ENCODE peak calls at places on chromosomes 16 and 17, in nine cellular contexts. I is mammary epithelial cell; Z is neural progenitor cell; T is foreskin fibroblast; J is fibroblast of lung; U is CD8-positive, alpha-beta T cell; R is GM12865; M is suprapubic skin; S is kidney. X is an unnamed sample.

GRCh38 chr16:53664724-53665345 is 38.8 kb downstream of the RPGRIP1L start:
- DNase-seq in S (no peak), R (peak), T (peak), Z (no peak), I (no peak), M (no peak), J (peak), U (no peak), X (no peak)

GRCh38 chr16:65005696-65006095 is 116.2 kb downstream of the CDH11 start:
- DNase-seq in R (no peak), J (no peak), I (no peak), U (no peak), S (no peak), Z (no peak), M (no peak), T (peak), X (no peak)

GRCh38 chr16:50267651-50268050 is 1.3 kb downstream of the ADCY7 start:
- DNase-seq in J (no peak), Z (no peak), T (no peak), R (no peak), S (peak), M (no peak), I (no peak), U (no peak), X (no peak)

GRCh38 chr17:2855063-2855600 is 58.9 kb downstream of the RAP1GAP2 start:
- DNase-seq in J (no peak), T (peak), Z (no peak), I (peak), U (no peak), R (no peak), M (no peak), S (no peak), X (no peak)

GRCh38 chr17:14311979-14312378 is 11.1 kb downstream of the HS3ST3B1 start:
- DNase-seq in R (no peak), J (no peak), M (no peak), U (no peak), I (no peak), S (no peak), T (no peak), Z (no peak), X (no peak)

GRCh38 chr17:68840073-68840472 is 115.1 kb downstream of the ABCA8 start:
- DNase-seq in M (no peak), Z (no peak), J (peak), T (peak), R (no peak), I (no peak), U (no peak), S (no peak), X (no peak)

GRCh38 chr16:70590722-70591438 is 55.5 kb upstream of the IL34 start:
- DNase-seq in U (no peak), M (no peak), I (no peak), J (no peak), T (no peak), R (no peak), S (peak), Z (no peak), X (no peak)

GRCh38 chr17:82444284-82444893 is 6.2 kb downstream of the CYBC1 start:
- DNase-seq in U (no peak), M (no peak), I (no peak), S (peak), T (no peak), R (no peak), J (no peak), Z (no peak), X (no peak)

GRCh38 chr16:5058476-5058875 is 7.3 kb downstream of the C16orf89 start:
- DNase-seq in Z (peak), T (peak), S (no peak), M (no peak), I (no peak), U (no peak), R (no peak), J (no peak), X (no peak)

GRCh38 chr16:685967-686366 is 1.8 kb upstream of the JMJD8 start:
- DNase-seq in M (no peak), R (no peak), Z (peak), J (peak), S (no peak), T (peak), U (no peak), I (no peak), X (no peak)

GRCh38 chr17:7237761-7238417 is 1.4 kb downstream of the PHF23 start:
- DNase-seq in T (peak), R (peak), U (peak), J (peak), Z (peak), S (peak), I (peak), M (peak), X (no peak)

GRCh38 chr17:79633154-79633553 is 22.3 kb upstream of the RBFOX3 start:
- DNase-seq in I (no peak), T (no peak), R (no peak), J (no peak), Z (no peak), M (peak), U (no peak), S (peak), X (no peak)

GRCh38 chr17:60473788-60474187 is 51.5 kb downstream of the CHCT1 start:
- DNase-seq in U (no peak), R (no peak), J (peak), S (no peak), I (no peak), Z (no peak), M (no peak), T (peak), X (no peak)

GRCh38 chr17:82367724-82368524 is 3.6 kb upstream of the UTS2R start:
- DNase-seq in U (no peak), R (peak), I (no peak), T (no peak), S (no peak), M (no peak), J (no peak), Z (no peak), X (no peak)

GRCh38 chr16:69187387-69187890 is 475 bp downstream of the SNTB2 start:
- DNase-seq in T (peak), S (peak), J (no peak), I (peak), M (peak), Z (peak), U (peak), R (peak), X (no peak)

GRCh38 chr17:9192010-9192409 is 170.7 kb downstream of the NTN1 start:
- DNase-seq in Z (no peak), S (no peak), I (no peak), M (no peak), U (no peak), R (no peak), T (no peak), J (peak), X (no peak)

GRCh38 chr17:8312726-8313600 is 2.9 kb downstream of the ARHGEF15 start:
- DNase-seq in T (no peak), R (no peak), Z (no peak), U (no peak), M (no peak), S (peak), I (no peak), J (no peak), X (no peak)

GRCh38 chr16:47858333-47859067 is 297.3 kb downstream of the ABCC12 start:
- DNase-seq in J (no peak), Z (no peak), T (no peak), U (no peak), I (peak), R (no peak), M (no peak), S (no peak), X (no peak)

GRCh38 chr17:16585796-16586195 is 16.8 kb upstream of the ZNF287 start:
- DNase-seq in S (no peak), M (no peak), Z (no peak), I (no peak), U (no peak), T (peak), R (no peak), J (peak), X (no peak)

GRCh38 chr16:5041604-5042133 is 7.9 kb upstream of the NAGPA start:
- DNase-seq in T (peak), I (peak), U (no peak), J (no peak), Z (no peak), S (no peak), R (peak), M (no peak), X (no peak)

GRCh38 chr16:87541004-87541881 is 48.4 kb upstream of the ZCCHC14 start:
- DNase-seq in I (no peak), S (no peak), U (no peak), J (peak), R (no peak), T (peak), M (no peak), Z (peak), X (no peak)

GRCh38 chr16:83906690-83907089 is 7.8 kb downstream of the MLYCD start:
- DNase-seq in S (no peak), M (no peak), Z (no peak), J (peak), U (no peak), R (no peak), T (no peak), I (no peak), X (no peak)

GRCh38 chr17:33389506-33390141 is 96.5 kb upstream of the ASIC2 start:
- DNase-seq in R (no peak), Z (no peak), M (no peak), J (no peak), U (no peak), I (no peak), S (no peak), T (no peak), X (no peak)

GRCh38 chr16:55126456-55126855 is 195.8 kb downstream of the IRX5 start:
- DNase-seq in S (no peak), M (no peak), I (no peak), Z (no peak), R (no peak), U (no peak), T (no peak), J (no peak), X (no peak)

GRCh38 chr17:78107457-78107856 is 21.1 kb downstream of the TMC6 start:
- DNase-seq in Z (no peak), T (peak), R (no peak), U (no peak), S (peak), I (no peak), J (peak), M (no peak), X (no peak)

GRCh38 chr16:53022374-53022773 is 30.3 kb downstream of the CHD9NB start:
- DNase-seq in T (peak), R (peak), U (no peak), I (peak), M (no peak), J (peak), Z (peak), S (no peak), X (no peak)

GRCh38 chr17:81583589-81584337 is 31.6 kb upstream of the FAAP100 start:
- DNase-seq in J (no peak), R (no peak), U (no peak), I (no peak), Z (no peak), M (no peak), T (no peak), S (no peak), X (no peak)

GRCh38 chr16:68354816-68355215 is 44.0 kb downstream of the PRMT7 start:
- DNase-seq in Z (no peak), I (no peak), R (no peak), S (peak), J (no peak), U (no peak), T (no peak), M (no peak), X (no peak)

GRCh38 chr16:3938843-3939624 is 58.5 kb upstream of the CREBBP start:
- DNase-seq in Z (peak), J (peak), I (no peak), T (peak), M (peak), U (peak), R (peak), S (no peak), X (no peak)

GRCh38 chr16:67708368-67708771 is 10.7 kb downstream of the GFOD2 start:
- DNase-seq in U (no peak), M (no peak), T (peak), S (no peak), I (peak), R (no peak), J (peak), Z (no peak), X (no peak)

GRCh38 chr17:10761281-10761680 is 31.5 kb upstream of the TMEM220 start:
- DNase-seq in I (no peak), R (no peak), M (no peak), Z (no peak), T (no peak), S (no peak), J (no peak), U (no peak), X (no peak)

GRCh38 chr17:65220732-65221131 is 83.6 kb downstream of the RGS9 start:
- DNase-seq in U (no peak), Z (no peak), I (peak), M (no peak), S (no peak), R (no peak), T (peak), J (no peak), X (no peak)

GRCh38 chr17:10186771-10187425 is 11.5 kb downstream of the GAS7 start:
- DNase-seq in M (no peak), S (no peak), I (no peak), U (no peak), J (no peak), R (peak), Z (no peak), T (no peak), X (no peak)

GRCh38 chr17:6463616-6464445 is 19.6 kb downstream of the PIMREG start:
- DNase-seq in J (no peak), U (no peak), M (no peak), I (no peak), R (no peak), S (peak), Z (no peak), T (no peak), X (no peak)

GRCh38 chr17:14464741-14465140 is 163.9 kb downstream of the HS3ST3B1 start:
- DNase-seq in S (no peak), U (no peak), J (peak), I (no peak), T (peak), M (no peak), Z (no peak), R (no peak), X (no peak)

GRCh38 chr17:42698736-42699414 is 16.5 kb downstream of the CNTNAP1 start:
- DNase-seq in J (peak), Z (peak), S (no peak), U (no peak), I (no peak), R (no peak), T (peak), M (no peak), X (no peak)

GRCh38 chr17:38733315-38734234 is 3.4 kb downstream of the CISD3 start:
- DNase-seq in J (no peak), U (no peak), T (no peak), S (no peak), R (peak), Z (no peak), M (no peak), I (no peak), X (no peak)
- TF ChIP-seq CTCF in J (peak), U (peak), T (no peak), S (peak), R (peak), Z (peak), M (no peak), I (peak), X (peak)

GRCh38 chr17:49783051-49783715 is 5.3 kb upstream of the KAT7 start:
- DNase-seq in J (no peak), Z (no peak), R (no peak), I (no peak), T (no peak), M (no peak), S (no peak), U (no peak), X (no peak)
- H3K4me3 ChIP-seq in J (peak), Z (no peak), R (no peak), I (no peak), T (no peak), M (no peak), S (no peak), U (no peak), X (no peak)

GRCh38 chr16:78478267-78478821 is 378.9 kb downstream of the WWOX start:
- DNase-seq in S (no peak), J (no peak), U (no peak), I (no peak), T (no peak), M (no peak), R (no peak), Z (peak), X (no peak)
- TF ChIP-seq CTCF in S (peak), J (peak), U (no peak), I (no peak), T (no peak), M (no peak), R (no peak), Z (peak), X (peak)

GRCh38 chr16:30090607-30091332 is 954 bp downstream of the TBX6 start:
- DNase-seq in R (no peak), Z (no peak), U (no peak), S (no peak), J (no peak), I (no peak), M (no peak), T (no peak), X (no peak)
- H3K4me3 ChIP-seq in R (peak), Z (peak), U (no peak), S (no peak), J (no peak), I (no peak), M (peak), T (no peak), X (peak)